ENCODE peak calls at places on chromosomes 16 and 17, in four cellular contexts. M, R, X and I are unnamed samples.

GRCh38 chr17:7530294-7530900 is 18.5 kb upstream of the TNFSF12 start:
- DNase-seq in M (no peak), R (no peak), X (no peak), I (no peak)

GRCh38 chr17:21368545-21369246 is 7.5 kb upstream of the KCNJ12 start:
- DNase-seq in M (no peak), R (no peak), X (no peak), I (no peak)

GRCh38 chr16:23089111-23089510 is 60.1 kb downstream of the USP31 start:
- DNase-seq in M (no peak), R (no peak), X (no peak), I (no peak)

GRCh38 chr17:47604268-47604927 is 45.3 kb upstream of the KPNB1 start:
- DNase-seq in M (no peak), R (no peak), X (no peak), I (no peak)

GRCh38 chr17:45320931-45321461 is 4.2 kb upstream of the MAP3K14 start:
- DNase-seq in M (no peak), R (peak), X (no peak), I (no peak)

GRCh38 chr17:19647697-19648474 is 665 bp upstream of the ALDH3A2 start:
- DNase-seq in M (peak), R (peak), X (peak), I (peak)

GRCh38 chr16:59259074-59259963 is 525.2 kb upstream of the GOT2 start:
- DNase-seq in M (no peak), R (no peak), X (no peak), I (no peak)

GRCh38 chr17:79435962-79436361 is 174.9 kb downstream of the RBFOX3 start:
- DNase-seq in M (no peak), R (no peak), X (no peak), I (no peak)

GRCh38 chr17:14355556-14355955 is 54.7 kb downstream of the HS3ST3B1 start:
- DNase-seq in M (no peak), R (no peak), X (no peak), I (no peak)

GRCh38 chr17:36942631-36943125 is 5.4 kb downstream of the LHX1 start:
- DNase-seq in M (no peak), R (no peak), X (no peak), I (no peak)

GRCh38 chr17:15036238-15036637 is 228.9 kb downstream of the PMP22 start:
- DNase-seq in M (no peak), R (no peak), X (no peak), I (no peak)

DNA sequence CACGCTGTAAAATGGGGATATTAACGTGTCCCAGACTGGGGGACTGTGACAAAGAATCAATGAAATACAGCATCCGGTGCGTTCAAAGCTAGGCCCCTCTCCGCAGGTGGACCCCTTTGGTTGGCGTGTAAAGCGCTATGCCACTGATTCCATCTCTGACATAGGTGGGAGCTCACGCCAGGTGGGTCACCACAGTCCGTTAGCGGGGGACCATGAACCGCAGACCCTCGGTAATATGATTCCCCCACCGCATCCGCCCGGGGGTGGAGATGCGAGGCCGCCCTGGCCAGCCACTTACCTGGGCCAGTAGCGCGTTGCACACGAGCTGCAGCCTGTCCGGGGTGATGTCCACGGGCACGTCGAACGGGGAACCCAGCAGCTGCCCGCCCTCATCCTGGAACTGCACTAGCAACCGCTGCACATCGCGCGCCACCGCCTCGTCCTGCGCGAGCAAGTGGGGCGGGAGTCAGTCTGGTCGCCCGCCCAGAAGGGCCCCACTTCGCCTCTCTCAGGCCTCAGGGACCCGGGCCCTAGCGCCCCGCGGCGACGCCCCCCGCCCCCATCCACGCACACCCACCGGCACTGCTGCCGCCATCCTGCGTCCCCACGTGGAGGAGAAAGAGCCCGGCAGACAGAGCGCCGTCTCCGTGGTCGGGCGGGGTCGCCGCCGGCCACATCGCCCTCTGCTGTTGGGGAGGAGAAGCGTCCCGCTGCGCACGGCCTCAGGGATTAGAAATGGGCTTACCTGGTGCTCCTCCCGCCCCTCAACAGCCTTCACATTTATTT is at the start of gene NLE1:
- DNase-seq in M (peak), R (peak), X (peak), I (peak)
- TF ChIP-seq EP300 in M (no peak), R (no peak), X (no peak), I (no peak)

GRCh38 chr16:85463672-85464071 is 149.4 kb upstream of the GSE1 start:
- DNase-seq in M (no peak), R (no peak), X (no peak), I (no peak)

GRCh38 chr16:85465328-85466307 is 147.5 kb upstream of the GSE1 start:
- DNase-seq in M (no peak), R (no peak), X (no peak), I (no peak)

GRCh38 chr16:85463228-85463611 is 149.9 kb upstream of the GSE1 start:
- DNase-seq in M (no peak), R (no peak), X (no peak), I (no peak)

GRCh38 chr16:85462405-85463227 is 150.5 kb upstream of the GSE1 start:
- DNase-seq in M (no peak), R (no peak), X (no peak), I (peak)

DNA sequence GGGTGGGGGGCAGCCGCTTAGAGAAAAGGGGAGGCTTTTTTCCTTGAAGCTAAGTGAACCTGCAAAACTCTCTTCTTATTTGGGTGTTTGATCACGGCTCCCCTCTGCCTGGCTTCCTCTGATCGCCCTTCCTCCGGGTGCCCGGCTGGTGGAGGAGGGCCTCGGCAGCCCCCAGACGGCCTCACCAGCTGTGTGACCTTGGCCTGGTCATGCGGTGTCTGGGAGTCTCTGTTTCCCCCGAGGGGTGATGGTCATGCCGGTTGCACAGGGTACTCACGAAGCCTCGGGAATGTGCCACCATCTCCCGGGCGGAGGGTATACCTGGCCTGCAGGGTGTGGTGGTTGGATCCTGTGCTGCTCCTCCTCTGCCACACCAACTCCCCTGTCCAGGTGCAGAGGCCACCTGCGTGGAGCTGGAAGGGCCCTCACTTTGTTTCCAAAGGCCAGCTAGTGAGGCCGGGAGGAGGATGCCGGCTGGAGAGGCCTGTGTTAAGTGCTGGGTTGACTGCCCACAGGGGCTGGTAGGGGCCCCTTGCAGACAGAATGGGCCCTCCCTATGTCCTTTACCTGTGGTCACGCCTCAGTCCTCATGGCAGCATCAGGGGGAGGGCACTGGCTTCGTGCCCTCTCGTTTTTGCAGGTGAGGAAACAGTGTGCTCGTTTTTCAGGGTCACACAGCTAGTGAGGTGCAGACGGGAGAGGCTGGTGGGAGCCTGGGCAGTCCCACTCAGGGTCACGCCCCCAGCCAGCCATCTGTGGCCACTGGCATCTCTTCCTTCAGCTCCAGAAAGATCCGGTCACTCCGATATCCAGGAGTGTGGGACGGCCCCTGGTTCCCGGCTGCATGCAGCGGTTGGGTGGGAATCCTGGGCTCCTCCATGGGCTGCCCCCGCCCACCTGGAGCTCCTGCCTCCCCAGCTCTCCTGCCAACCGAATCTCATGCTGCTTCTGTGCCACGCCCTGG is 148.5 kb upstream of the GSE1 start:
- DNase-seq in M (no peak), R (no peak), X (no peak), I (no peak)
- TF ChIP-seq EP300 in M (no peak), R (no peak), X (no peak), I (no peak)

GRCh38 chr17:78366109-78366848 is 6.4 kb upstream of the SOCS3 start:
- DNase-seq in M (no peak), R (no peak), X (no peak), I (no peak)
- TF ChIP-seq EP300 in M (no peak), R (no peak), X (no peak), I (no peak)

DNA sequence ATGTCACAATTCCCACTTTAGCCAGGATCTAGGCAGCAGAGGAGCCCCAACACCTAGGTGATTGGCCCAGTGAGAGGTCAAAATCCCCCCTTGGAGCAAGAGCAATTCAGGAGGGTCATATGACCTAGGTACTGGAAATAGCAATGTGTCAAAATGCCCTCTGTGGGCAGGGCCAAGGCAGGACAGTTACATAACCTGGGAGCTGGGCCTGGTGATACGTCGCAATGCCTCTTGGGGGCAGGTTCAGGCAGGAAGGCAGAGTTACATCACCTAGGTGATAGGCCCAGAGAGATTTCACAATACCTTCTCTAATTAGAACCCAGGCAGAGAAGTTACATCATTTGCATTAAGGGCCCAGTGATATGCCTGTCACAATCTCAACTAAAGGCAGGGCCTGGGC is 1906.3 kb downstream of the TP53TG3F start:
- DNase-seq in M (no peak), R (no peak), X (no peak), I (no peak)
- TF ChIP-seq EP300 in M (no peak), R (no peak), X (no peak), I (no peak)

GRCh38 chr17:56910509-56911235 is 3.2 kb downstream of the TRIM25 start:
- DNase-seq in M (no peak), R (no peak), X (no peak), I (no peak)
- TF ChIP-seq EP300 in M (no peak), R (no peak), X (no peak), I (no peak)

GRCh38 chr16:70686376-70687171 is 721 bp upstream of the MTSS2 start:
- DNase-seq in M (no peak), R (no peak), X (no peak), I (no peak)
- TF ChIP-seq EP300 in M (no peak), R (no peak), X (no peak), I (no peak)

DNA sequence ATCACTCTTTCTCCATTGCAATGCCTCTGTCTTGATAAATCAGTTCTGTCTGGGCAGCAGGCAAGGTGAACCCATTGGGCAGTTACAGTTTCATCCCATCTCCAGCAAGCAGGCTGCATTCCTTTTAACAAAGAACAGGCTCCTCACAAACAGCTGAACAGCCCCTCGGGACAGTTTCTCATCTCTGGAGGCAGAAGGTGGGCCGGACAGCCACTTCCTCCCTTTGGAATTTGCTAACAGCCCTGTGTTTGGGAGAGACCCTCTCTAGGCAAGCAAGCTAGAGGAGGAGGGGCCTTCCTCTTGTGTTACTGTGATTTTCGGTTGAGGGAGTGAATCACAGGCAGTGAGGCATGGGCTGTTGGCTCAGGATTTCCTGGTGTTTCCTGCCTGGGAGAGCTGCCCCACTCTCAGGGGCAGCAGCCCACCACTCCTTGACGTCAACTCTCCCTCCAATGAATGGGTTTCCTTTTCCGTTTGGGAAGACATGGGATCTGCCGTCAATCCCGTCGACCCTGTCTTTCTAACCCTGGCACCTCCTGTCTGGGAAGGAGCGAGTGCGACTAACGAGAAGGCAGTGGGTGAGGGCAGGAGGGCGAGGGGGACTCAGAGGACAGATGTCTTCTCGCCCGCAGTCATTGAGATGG is 3.7 kb upstream of the PGS1 start:
- DNase-seq in M (no peak), R (no peak), X (no peak), I (no peak)
- TF ChIP-seq EP300 in M (no peak), R (no peak), X (no peak), I (no peak)

DNA sequence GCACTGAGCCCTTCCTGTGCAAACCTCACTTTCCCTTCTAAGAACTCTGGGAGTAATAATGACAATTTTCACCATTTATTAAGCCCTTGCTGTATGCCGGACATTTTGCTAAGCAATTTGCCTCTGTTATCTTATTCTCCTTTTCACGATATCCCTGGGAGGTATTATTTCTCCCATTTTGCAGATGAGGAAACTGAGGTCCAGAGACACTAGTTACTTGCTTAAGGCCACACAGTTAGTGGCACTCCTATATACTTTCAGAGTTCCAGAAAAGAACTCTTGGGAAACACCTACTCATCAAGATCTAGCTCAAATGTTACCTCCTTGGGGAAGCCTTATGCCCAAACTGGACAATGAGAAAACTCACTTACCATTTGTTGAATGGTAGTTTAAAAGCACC is 4.8 kb upstream of the USP10 start:
- DNase-seq in M (no peak), R (no peak), X (no peak), I (no peak)
- TF ChIP-seq EP300 in M (no peak), R (no peak), X (no peak), I (no peak)

GRCh38 chr17:50662632-50663225 is 28.0 kb downstream of the ABCC3 start:
- DNase-seq in M (no peak), R (no peak), X (no peak), I (no peak)

GRCh38 chr17:50666316-50666715 is 31.6 kb downstream of the ABCC3 start:
- DNase-seq in M (no peak), R (no peak), X (no peak), I (no peak)

GRCh38 chr17:50665838-50666237 is 31.2 kb downstream of the ABCC3 start:
- DNase-seq in M (no peak), R (no peak), X (no peak), I (no peak)

GRCh38 chr17:50663812-50664374 is 29.2 kb downstream of the ABCC3 start:
- DNase-seq in M (no peak), R (no peak), X (no peak), I (no peak)

GRCh38 chr17:50664788-50665458 is 30.2 kb downstream of the ABCC3 start:
- DNase-seq in M (no peak), R (no peak), X (no peak), I (no peak)
- TF ChIP-seq EP300 in M (no peak), R (no peak), X (no peak), I (no peak)

GRCh38 chr16:87016056-87016455 is 301.1 kb downstream of the C16orf95 start:
- DNase-seq in M (no peak), R (no peak), X (no peak), I (no peak)
- TF ChIP-seq EP300 in M (no peak), R (no peak), X (no peak), I (no peak)